ENCODE peak calls at places on chromosomes 11 and 22, in five cellular contexts. S is bronchial epithelial cell, D is NCI-H1092 treated with DMSO at 0.1 percent for 48 hours, M is cardiac muscle cell, R is left ventricle myocardium inferior. P is an unnamed sample.

GRCh38 chr11:108466405-108466804 is 924 bp downstream of the C11orf65 start:
- DNase-seq in S (no peak), D (no peak), M (no peak), R (no peak), P (no peak)

GRCh38 chr11:8709002-8709672 is 26.5 kb downstream of the RPL27A start:
- DNase-seq in S (no peak), D (peak; percentile 10), M (peak; percentile 96), R (peak; percentile 88), P (peak; percentile 94)

GRCh38 chr11:14506532-14506931 is 6.9 kb upstream of the COPB1 start:
- DNase-seq in S (no peak), D (no peak), M (peak; percentile 8), R (no peak), P (no peak)

GRCh38 chr11:132114185-132114584 is 743.8 kb downstream of the NTM start:
- DNase-seq in S (peak; percentile 35), D (peak; percentile 88), M (peak; percentile 17), R (no peak), P (no peak)

GRCh38 chr11:2166091-2166851 is 5.3 kb upstream of the INS start:
- DNase-seq in S (no peak), D (peak; percentile 59), M (peak; percentile 21), R (no peak), P (no peak)

GRCh38 chr11:71251159-71251721 is 1.1 kb downstream of the SHANK2 start:
- DNase-seq in S (no peak), D (peak; percentile 43), M (peak; percentile 11), R (no peak), P (no peak)

GRCh38 chr11:102580185-102580951 is 44.8 kb downstream of the MMP20 start:
- DNase-seq in S (peak; percentile 75), D (no peak), M (no peak), R (no peak), P (no peak)

GRCh38 chr22:37681001-37681424 is 5.1 kb upstream of the NOL12 start:
- DNase-seq in S (peak; percentile 41), D (no peak), M (no peak), R (no peak), P (no peak)

GRCh38 chr22:48532986-48533385 is 1294.7 kb downstream of the BRD1 start:
- DNase-seq in S (no peak), D (no peak), M (no peak), R (no peak), P (no peak)

GRCh38 chr11:132910016-132910760 is 622.1 kb downstream of the OPCML start:
- DNase-seq in S (no peak), D (no peak), M (no peak), R (no peak), P (no peak)

GRCh38 chr11:76802621-76803020 is 19.5 kb downstream of the TSKU start:
- DNase-seq in S (no peak), D (no peak), M (no peak), R (no peak), P (no peak)

GRCh38 chr22:47195676-47196492 is 433.4 kb downstream of the TBC1D22A start:
- DNase-seq in S (no peak), D (no peak), M (peak; percentile 6), R (no peak), P (no peak)

GRCh38 chr11:64799256-64799924 is 3.6 kb downstream of the MAP4K2 start:
- DNase-seq in S (no peak), D (peak; percentile 65), M (no peak), R (no peak), P (no peak)

GRCh38 chr11:12284321-12285050 is 92.9 kb upstream of the PARVA start:
- DNase-seq in S (no peak), D (no peak), M (peak; percentile 76), R (no peak), P (peak; percentile 32)

GRCh38 chr22:21816787-21817496 is 50.5 kb downstream of the MAPK1 start:
- DNase-seq in S (peak; percentile 98), D (no peak), M (peak; percentile 95), R (no peak), P (peak; percentile 67)

GRCh38 chr22:45548991-45549736 is 46.5 kb downstream of the FBLN1 start:
- DNase-seq in S (peak; percentile 87), D (no peak), M (peak; percentile 89), R (peak; percentile 42), P (peak; percentile 91)

GRCh38 chr11:64590763-64591221 is at the start of gene SLC22A12:
- DNase-seq in S (no peak), D (no peak), M (no peak), R (peak; percentile 4), P (no peak)

GRCh38 chr22:30573594-30574094 is 821 bp downstream of the GAL3ST1 start:
- DNase-seq in S (no peak), D (no peak), M (no peak), R (no peak), P (no peak)

GRCh38 chr11:61338783-61339489 is 5.9 kb downstream of the TKFC start:
- DNase-seq in S (no peak), D (no peak), M (no peak), R (no peak), P (no peak)

GRCh38 chr11:71977090-71977489 is 21.6 kb upstream of the IL18BP start:
- DNase-seq in S (no peak), D (no peak), M (no peak), R (no peak), P (no peak)

GRCh38 chr11:108967571-108967970 is 302.7 kb downstream of the DDX10 start:
- DNase-seq in S (no peak), D (peak; percentile 61), M (no peak), R (peak; percentile 25), P (no peak)

GRCh38 chr11:2204361-2205213 is 33.0 kb upstream of the TH start:
- DNase-seq in S (no peak), D (no peak), M (no peak), R (peak; percentile 5), P (no peak)

GRCh38 chr11:10350341-10350740 is 45.5 kb downstream of the ADM start:
- DNase-seq in S (peak; percentile 64), D (no peak), M (peak; percentile 70), R (no peak), P (no peak)

GRCh38 chr22:44180706-44181032 is at the start of gene PARVG:
- DNase-seq in S (peak; percentile 12), D (no peak), M (no peak), R (no peak), P (no peak)

GRCh38 chr11:71488086-71488967 is 35.3 kb downstream of the NADSYN1 start:
- DNase-seq in S (peak; percentile 70), D (no peak), M (peak; percentile 62), R (no peak), P (peak; percentile 32)

GRCh38 chr22:31451709-31452571 is 37.7 kb downstream of the EIF4ENIF1 start:
- DNase-seq in S (peak; percentile 51), D (peak; percentile 3), M (peak; percentile 69), R (no peak), P (peak; percentile 1)

GRCh38 chr11:30853470-30853869 is 267.3 kb upstream of the MPPED2 start:
- DNase-seq in S (no peak), D (peak; percentile 33), M (no peak), R (no peak), P (no peak)

GRCh38 chr11:56292154-56292553 is at the start of gene OR8H1:
- DNase-seq in S (no peak), D (no peak), M (no peak), R (no peak), P (no peak)

GRCh38 chr11:122202951-122203456 is 87.0 kb upstream of the BLID start:
- DNase-seq in S (peak; percentile 58), D (peak; percentile 55), M (peak; percentile 83), R (peak; percentile 66), P (peak; percentile 48)

GRCh38 chr11:131025020-131025419 is 108.7 kb upstream of the SNX19 start:
- DNase-seq in S (peak; percentile 60), D (no peak), M (peak; percentile 63), R (no peak), P (peak; percentile 29)

GRCh38 chr22:37165940-37166674 is 16.4 kb upstream of the IL2RB start:
- DNase-seq in S (no peak), D (no peak), M (no peak), R (peak; percentile 16), P (no peak)

GRCh38 chr11:114192841-114193389 is 103.3 kb upstream of the NNMT start:
- DNase-seq in S (no peak), D (peak; percentile 43), M (peak; percentile 26), R (no peak), P (no peak)

GRCh38 chr11:118164885-118165284 is 11.6 kb downstream of the SCN2B start:
- DNase-seq in S (no peak), D (no peak), M (no peak), R (no peak), P (no peak)

GRCh38 chr22:37331811-37332536 is 49.7 kb downstream of the CYTH4 start:
- DNase-seq in S (no peak), D (no peak), M (no peak), R (no peak), P (no peak)

P was measured in AG04450.